ENCODE peak calls at places on chromosomes 13 and 19, in six cellular contexts. One of them, this sample, is unnamed.

GRCh38 chr19:971795-972194 is 12.3 kb upstream of the WDR18 start:
- DNase-seq in fibroblast of pulmonary artery: no peak
- DNase-seq in heart left ventricle: no peak
- DNase-seq in IMR-90: no peak
- DNase-seq in AG04450: no peak
- DNase-seq in thoracic aorta: no peak
- DNase-seq in this sample: no peak

GRCh38 chr13:48155850-48156249 is 60.9 kb upstream of the MED4 start:
- DNase-seq in fibroblast of pulmonary artery: peak
- DNase-seq in AG04450: no peak
- DNase-seq in heart left ventricle: no peak
- DNase-seq in IMR-90: peak
- DNase-seq in thoracic aorta: no peak
- DNase-seq in this sample: peak

GRCh38 chr13:97391201-97391600 is 42.8 kb upstream of the RAP2A start:
- DNase-seq in IMR-90: peak
- DNase-seq in fibroblast of pulmonary artery: peak
- DNase-seq in AG04450: no peak
- DNase-seq in heart left ventricle: no peak
- DNase-seq in thoracic aorta: no peak
- DNase-seq in this sample: no peak

GRCh38 chr19:8057545-8058270 is 5.1 kb downstream of the CCL25 start:
- DNase-seq in AG04450: no peak
- DNase-seq in heart left ventricle: peak
- DNase-seq in IMR-90: no peak
- DNase-seq in fibroblast of pulmonary artery: no peak
- DNase-seq in thoracic aorta: no peak
- DNase-seq in this sample: no peak

GRCh38 chr13:98778749-98779148 is 26.3 kb upstream of the SLC15A1 start:
- DNase-seq in fibroblast of pulmonary artery: peak
- DNase-seq in AG04450: no peak
- DNase-seq in heart left ventricle: no peak
- DNase-seq in IMR-90: no peak
- DNase-seq in thoracic aorta: no peak
- DNase-seq in this sample: peak

GRCh38 chr13:51827254-51827653 is 17.7 kb downstream of the TMEM272 start:
- DNase-seq in fibroblast of pulmonary artery: no peak
- DNase-seq in IMR-90: no peak
- DNase-seq in heart left ventricle: no peak
- DNase-seq in thoracic aorta: no peak
- DNase-seq in AG04450: no peak
- DNase-seq in this sample: no peak

GRCh38 chr13:73290844-73291243 is 232.0 kb downstream of the KLF5 start:
- DNase-seq in heart left ventricle: no peak
- DNase-seq in AG04450: no peak
- DNase-seq in IMR-90: no peak
- DNase-seq in fibroblast of pulmonary artery: no peak
- DNase-seq in thoracic aorta: no peak
- DNase-seq in this sample: no peak

GRCh38 chr13:112657850-112658445 is 31.9 kb upstream of the ATP11A start:
- DNase-seq in fibroblast of pulmonary artery: peak
- DNase-seq in heart left ventricle: peak
- DNase-seq in IMR-90: peak
- DNase-seq in thoracic aorta: no peak
- DNase-seq in AG04450: peak
- DNase-seq in this sample: peak

GRCh38 chr13:42656136-42656535 is 82.2 kb downstream of the TNFSF11 start:
- DNase-seq in AG04450: no peak
- DNase-seq in thoracic aorta: no peak
- DNase-seq in heart left ventricle: no peak
- DNase-seq in IMR-90: no peak
- DNase-seq in fibroblast of pulmonary artery: peak
- DNase-seq in this sample: no peak

GRCh38 chr13:34941835-34942731 is at the start of gene NBEA:
- DNase-seq in fibroblast of pulmonary artery: peak
- DNase-seq in AG04450: no peak
- DNase-seq in heart left ventricle: peak
- DNase-seq in IMR-90: peak
- DNase-seq in thoracic aorta: peak
- DNase-seq in this sample: peak

GRCh38 chr19:56087647-56088346 is 33.3 kb downstream of the ZNF787 start:
- DNase-seq in AG04450: no peak
- DNase-seq in IMR-90: no peak
- DNase-seq in thoracic aorta: no peak
- DNase-seq in heart left ventricle: peak
- DNase-seq in fibroblast of pulmonary artery: no peak
- DNase-seq in this sample: no peak

GRCh38 chr19:39212377-39212742 is 8.3 kb upstream of the SYCN start:
- DNase-seq in heart left ventricle: no peak
- DNase-seq in AG04450: no peak
- DNase-seq in fibroblast of pulmonary artery: peak
- DNase-seq in IMR-90: no peak
- DNase-seq in thoracic aorta: no peak
- DNase-seq in this sample: no peak

GRCh38 chr19:53881482-53882390 is at the start of gene PRKCG:
- DNase-seq in heart left ventricle: no peak
- DNase-seq in fibroblast of pulmonary artery: no peak
- DNase-seq in IMR-90: no peak
- DNase-seq in AG04450: no peak
- DNase-seq in thoracic aorta: no peak
- DNase-seq in this sample: no peak

GRCh38 chr19:49133621-49134454 is 14.5 kb downstream of the PPFIA3 start:
- DNase-seq in AG04450: no peak
- DNase-seq in heart left ventricle: peak
- DNase-seq in fibroblast of pulmonary artery: peak
- DNase-seq in thoracic aorta: no peak
- DNase-seq in IMR-90: peak
- DNase-seq in this sample: peak

GRCh38 chr19:43700368-43701015 is 15.4 kb upstream of the IRGC start:
- DNase-seq in fibroblast of pulmonary artery: peak
- DNase-seq in thoracic aorta: no peak
- DNase-seq in AG04450: peak
- DNase-seq in heart left ventricle: peak
- DNase-seq in IMR-90: peak
- DNase-seq in this sample: peak

GRCh38 chr13:68851026-68851425 is 1256.6 kb upstream of the ATXN8OS start:
- DNase-seq in thoracic aorta: no peak
- DNase-seq in heart left ventricle: no peak
- DNase-seq in fibroblast of pulmonary artery: no peak
- DNase-seq in AG04450: no peak
- DNase-seq in IMR-90: no peak
- DNase-seq in this sample: no peak

GRCh38 chr19:6066661-6067646 is 43.3 kb downstream of the RFX2 start:
- DNase-seq in IMR-90: peak
- DNase-seq in AG04450: no peak
- DNase-seq in fibroblast of pulmonary artery: peak
- DNase-seq in thoracic aorta: peak
- DNase-seq in heart left ventricle: peak
- DNase-seq in this sample: peak

GRCh38 chr19:46704379-46705076 is 12.4 kb downstream of the PRKD2 start:
- DNase-seq in thoracic aorta: peak
- DNase-seq in AG04450: no peak
- DNase-seq in IMR-90: no peak
- DNase-seq in fibroblast of pulmonary artery: peak
- DNase-seq in heart left ventricle: peak
- DNase-seq in this sample: peak

GRCh38 chr13:31012285-31013024 is 80.0 kb downstream of the TEX26 start:
- DNase-seq in thoracic aorta: no peak
- DNase-seq in heart left ventricle: no peak
- DNase-seq in AG04450: no peak
- DNase-seq in IMR-90: peak
- DNase-seq in fibroblast of pulmonary artery: peak
- DNase-seq in this sample: peak

GRCh38 chr13:20616059-20616797 is 49.3 kb downstream of the IFT88 start:
- DNase-seq in fibroblast of pulmonary artery: peak
- DNase-seq in AG04450: peak
- DNase-seq in IMR-90: peak
- DNase-seq in heart left ventricle: no peak
- DNase-seq in thoracic aorta: no peak
- DNase-seq in this sample: peak

GRCh38 chr19:55809381-55810058 is 22.3 kb downstream of the NLRP11 start:
- DNase-seq in fibroblast of pulmonary artery: peak
- DNase-seq in heart left ventricle: peak
- DNase-seq in IMR-90: peak
- DNase-seq in AG04450: no peak
- DNase-seq in thoracic aorta: no peak
- DNase-seq in this sample: peak

GRCh38 chr13:65347420-65348030 is 1882.6 kb downstream of the PCDH9 start:
- DNase-seq in fibroblast of pulmonary artery: no peak
- DNase-seq in IMR-90: no peak
- DNase-seq in thoracic aorta: no peak
- DNase-seq in AG04450: no peak
- DNase-seq in heart left ventricle: no peak
- DNase-seq in this sample: no peak
- H3K4me3 ChIP-seq in fibroblast of pulmonary artery: no peak
- H3K4me3 ChIP-seq in IMR-90: no peak
- H3K4me3 ChIP-seq in thoracic aorta: no peak
- H3K4me3 ChIP-seq in AG04450: no peak
- H3K4me3 ChIP-seq in heart left ventricle: no peak
- H3K4me3 ChIP-seq in this sample: no peak

GRCh38 chr19:48053856-48054255 is 10.0 kb upstream of the CABP5 start:
- DNase-seq in heart left ventricle: no peak
- DNase-seq in AG04450: no peak
- DNase-seq in thoracic aorta: no peak
- DNase-seq in IMR-90: no peak
- DNase-seq in fibroblast of pulmonary artery: no peak
- DNase-seq in this sample: no peak

GRCh38 chr19:48053076-48053475 is 9.2 kb upstream of the CABP5 start:
- DNase-seq in IMR-90: no peak
- DNase-seq in thoracic aorta: no peak
- DNase-seq in fibroblast of pulmonary artery: no peak
- DNase-seq in AG04450: no peak
- DNase-seq in heart left ventricle: no peak
- DNase-seq in this sample: no peak

DNA sequence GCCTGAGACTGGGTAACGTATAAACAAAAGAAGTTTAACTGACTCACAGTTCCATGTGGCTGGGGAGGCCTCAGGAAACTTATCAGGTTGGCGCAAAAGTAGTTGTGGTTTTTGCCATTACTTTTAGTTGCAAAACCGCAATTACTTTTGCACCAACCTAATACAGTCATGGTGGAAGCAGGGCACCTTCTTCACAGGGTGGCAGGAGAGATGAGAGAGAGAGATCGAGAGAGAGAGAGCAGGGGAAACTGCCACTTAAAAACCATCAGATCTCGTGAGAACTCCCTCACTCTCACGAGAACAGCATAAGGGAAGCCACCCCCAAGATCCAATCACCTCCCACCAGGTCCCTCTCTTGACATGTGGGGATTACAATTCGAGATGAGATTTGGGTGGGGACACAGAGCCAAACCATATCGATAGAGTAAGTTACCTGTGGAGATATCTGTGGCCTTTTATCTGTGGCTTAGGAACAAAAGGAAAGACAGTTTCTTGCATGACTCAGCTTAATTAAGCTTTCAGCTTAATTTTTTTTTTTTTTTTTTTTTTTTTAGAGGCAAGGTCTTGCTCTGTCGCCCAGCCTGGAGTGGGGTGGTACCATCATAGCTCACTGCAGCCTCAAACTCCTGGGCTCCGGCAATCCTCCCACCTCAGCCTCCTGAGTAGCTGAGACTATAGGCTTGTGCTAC is 7.6 kb upstream of the CABP5 start:
- DNase-seq in IMR-90: no peak
- DNase-seq in heart left ventricle: no peak
- DNase-seq in thoracic aorta: no peak
- DNase-seq in fibroblast of pulmonary artery: no peak
- DNase-seq in AG04450: no peak
- DNase-seq in this sample: no peak
- TF ChIP-seq CTCF in IMR-90: no peak
- TF ChIP-seq CTCF in heart left ventricle: no peak
- TF ChIP-seq CTCF in thoracic aorta: no peak
- TF ChIP-seq CTCF in fibroblast of pulmonary artery: no peak
- TF ChIP-seq CTCF in AG04450: no peak
- TF ChIP-seq CTCF in this sample: no peak

GRCh38 chr13:74299688-74300087 is 165.5 kb upstream of the KLF12 start:
- DNase-seq in fibroblast of pulmonary artery: no peak
- DNase-seq in IMR-90: no peak
- DNase-seq in thoracic aorta: no peak
- DNase-seq in heart left ventricle: no peak
- DNase-seq in AG04450: no peak
- DNase-seq in this sample: no peak
- H3K4me3 ChIP-seq in fibroblast of pulmonary artery: no peak
- H3K4me3 ChIP-seq in IMR-90: no peak
- H3K4me3 ChIP-seq in thoracic aorta: no peak
- H3K4me3 ChIP-seq in heart left ventricle: no peak
- H3K4me3 ChIP-seq in AG04450: no peak
- H3K4me3 ChIP-seq in this sample: no peak

DNA sequence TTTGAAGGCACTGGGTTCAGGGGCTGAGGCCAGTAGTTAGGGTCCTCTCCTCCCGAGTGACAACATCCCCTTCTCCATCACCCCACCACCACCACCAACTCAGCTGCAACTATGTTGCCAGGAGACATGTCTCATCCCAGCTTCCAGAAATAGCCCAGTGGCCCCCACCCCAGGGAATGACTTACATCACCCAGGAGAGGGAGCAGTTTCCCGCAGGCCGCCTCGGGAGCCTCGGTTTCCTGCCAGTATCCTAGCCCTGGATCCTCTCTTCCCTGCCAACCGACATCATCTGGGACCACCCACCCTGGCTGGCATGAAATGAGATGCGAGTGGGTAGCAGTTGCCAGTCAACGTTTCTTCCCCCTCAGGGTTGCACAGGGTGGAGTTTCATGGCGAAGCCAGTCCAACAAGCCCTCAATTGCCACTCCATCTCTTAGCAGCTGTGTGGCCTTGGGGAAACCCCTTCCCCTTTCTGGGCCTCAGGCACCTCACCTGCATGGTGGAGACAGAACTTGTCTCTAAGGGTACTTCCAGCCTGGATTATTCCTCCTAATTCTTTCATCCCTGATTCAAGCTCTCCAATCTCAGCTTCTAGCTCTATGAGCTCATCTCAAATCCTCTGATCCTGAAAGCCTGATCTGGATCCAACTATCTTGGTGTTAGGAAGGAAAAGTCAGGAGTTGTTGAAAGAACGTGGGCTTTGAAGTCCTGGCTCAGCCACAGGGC is 3.9 kb upstream of the GSK3A start:
- DNase-seq in thoracic aorta: peak
- DNase-seq in fibroblast of pulmonary artery: peak
- DNase-seq in heart left ventricle: peak
- DNase-seq in AG04450: peak
- DNase-seq in IMR-90: peak
- DNase-seq in this sample: peak
- TF ChIP-seq CTCF in thoracic aorta: peak
- TF ChIP-seq CTCF in fibroblast of pulmonary artery: peak
- TF ChIP-seq CTCF in heart left ventricle: peak
- TF ChIP-seq CTCF in AG04450: peak
- TF ChIP-seq CTCF in IMR-90: peak
- TF ChIP-seq CTCF in this sample: peak

DNA sequence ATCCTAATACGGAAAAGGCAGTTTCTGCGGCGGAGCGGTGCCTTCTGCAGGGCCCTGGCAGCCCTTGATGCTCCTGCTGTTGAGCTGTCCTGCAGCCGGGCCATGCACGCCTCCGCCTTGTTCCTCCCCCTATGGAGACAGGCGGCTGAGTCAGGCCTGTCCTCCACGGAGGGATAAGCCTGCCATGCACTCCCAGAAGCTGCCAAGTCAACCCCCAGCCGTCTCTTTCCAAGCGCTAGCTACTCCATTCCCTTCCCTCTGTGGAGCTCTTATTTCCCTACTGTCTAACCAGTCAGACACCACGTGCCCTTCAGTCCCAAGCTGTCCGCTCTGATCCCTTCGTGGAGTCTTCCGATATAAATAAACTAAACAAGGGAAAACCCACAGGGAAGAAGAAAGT is 197.0 kb downstream of the COL4A1 start:
- DNase-seq in IMR-90: peak
- DNase-seq in thoracic aorta: peak
- DNase-seq in fibroblast of pulmonary artery: peak
- DNase-seq in heart left ventricle: peak
- DNase-seq in AG04450: peak
- DNase-seq in this sample: peak
- H3K4me3 ChIP-seq in IMR-90: no peak
- H3K4me3 ChIP-seq in thoracic aorta: peak
- H3K4me3 ChIP-seq in fibroblast of pulmonary artery: no peak
- H3K4me3 ChIP-seq in heart left ventricle: no peak
- H3K4me3 ChIP-seq in AG04450: no peak
- H3K4me3 ChIP-seq in this sample: no peak

This sample was measured in fibroblast of villous mesenchyme.